ENCODE peak calls at places on chromosomes 7 and 10, in nine cellular contexts. N is HCT116, I is tibial nerve, P is spleen, J is heart left ventricle, K is Peyer's patch, Y is esophagus squamous epithelium, W is body of pancreas, O is prostate gland. F is an unnamed sample.
A peak's percentile ranks its signal among the peaks of the same experiment; 100 is the strongest.

GRCh38 chr7:128863433-128863989 is 855 bp downstream of the ATP6V1F start:
- DNase-seq in J (no peak), N (peak; percentile 56), W (peak; percentile 55), Y (no peak), K (peak; percentile 61), O (peak; percentile 33), P (no peak), I (no peak), F (no peak)

GRCh38 chr7:149125189-149125863 is 798 bp downstream of the ZNF425 start:
- DNase-seq in J (no peak), I (no peak), K (no peak), W (no peak), N (no peak), P (no peak), O (no peak), Y (no peak), F (no peak)

GRCh38 chr10:50437248-50437647 is 185.9 kb upstream of the ASAH2 start:
- DNase-seq in K (no peak), P (no peak), Y (no peak), O (no peak), I (no peak), N (no peak), J (no peak), W (no peak), F (no peak)

GRCh38 chr7:87091487-87092066 is 32.1 kb upstream of the ELAPOR2 start:
- DNase-seq in J (no peak), N (no peak), Y (no peak), P (no peak), W (no peak), K (no peak), O (no peak), I (no peak), F (no peak)

GRCh38 chr10:72691470-72692056 is 380 bp upstream of the MCU start:
- DNase-seq in P (no peak), I (no peak), J (no peak), O (no peak), K (no peak), N (peak; percentile 91), Y (no peak), W (no peak), F (no peak)

GRCh38 chr7:54546081-54546985 is 4.2 kb downstream of the VSTM2A start:
- DNase-seq in I (no peak), J (no peak), K (no peak), Y (no peak), N (no peak), P (peak; percentile 47), O (no peak), W (no peak), F (no peak)

GRCh38 chr10:72375585-72375984 is 20.9 kb upstream of the DNAJB12 start:
- DNase-seq in O (no peak), W (no peak), Y (no peak), P (no peak), N (no peak), J (no peak), I (no peak), K (no peak), F (no peak)

GRCh38 chr10:75209325-75210192 is 1.0 kb upstream of the VDAC2 start:
- DNase-seq in Y (no peak), P (peak; percentile 95), O (peak; percentile 43), W (peak; percentile 81), N (no peak), J (peak; percentile 84), K (peak; percentile 86), I (peak; percentile 63), F (peak; percentile 68)

DNA sequence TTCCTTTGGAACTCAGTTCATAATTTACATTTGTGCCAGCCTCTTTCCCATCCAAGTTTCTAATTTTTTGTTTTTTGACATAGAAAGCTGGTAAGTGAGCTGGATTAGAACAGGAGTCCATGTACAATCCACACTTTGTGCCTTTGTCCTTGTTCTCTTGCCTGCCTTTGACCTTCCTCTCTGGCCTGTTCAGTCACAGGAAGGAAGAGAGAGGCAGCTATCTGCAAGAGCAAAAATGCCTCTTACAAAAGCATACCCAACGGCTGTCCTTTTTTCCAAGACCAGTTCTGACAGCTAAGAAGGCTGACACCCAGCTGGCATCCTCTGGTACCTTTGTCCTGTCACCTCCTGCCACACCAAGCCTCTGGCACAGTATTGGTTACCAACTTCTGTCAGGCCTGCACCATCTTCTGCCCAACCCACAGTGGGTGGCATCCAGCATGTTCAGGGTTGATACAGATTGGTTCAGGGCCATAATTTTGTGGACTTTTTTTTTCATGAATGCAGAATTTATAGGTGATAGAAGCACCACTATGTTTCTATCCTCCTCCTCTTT is 133.7 kb upstream of the KLF14 start:
- DNase-seq in N (no peak), K (no peak), J (no peak), W (no peak), O (no peak), I (no peak), Y (no peak), P (no peak), F (no peak)
- TF ChIP-seq POLR2A in N (no peak), K (no peak), J (no peak), W (no peak), O (no peak), I (no peak), Y (no peak), P (no peak), F (no peak)

GRCh38 chr7:29552392-29552791 is 11.2 kb upstream of the PRR15 start:
- DNase-seq in W (no peak), Y (no peak), P (no peak), J (no peak), K (no peak), N (no peak), I (no peak), O (no peak), F (no peak)

GRCh38 chr7:29561271-29561670 is 2.4 kb upstream of the PRR15 start:
- DNase-seq in P (no peak), K (no peak), I (no peak), O (no peak), Y (no peak), N (no peak), J (no peak), W (no peak), F (no peak)

GRCh38 chr7:29557954-29558353 is 5.7 kb upstream of the PRR15 start:
- DNase-seq in W (peak; percentile 51), Y (no peak), K (no peak), P (no peak), I (no peak), O (no peak), N (no peak), J (no peak), F (no peak)

GRCh38 chr7:29555061-29555460 is 8.6 kb upstream of the PRR15 start:
- DNase-seq in Y (no peak), O (no peak), J (no peak), K (no peak), W (no peak), I (no peak), N (no peak), P (no peak), F (no peak)

DNA sequence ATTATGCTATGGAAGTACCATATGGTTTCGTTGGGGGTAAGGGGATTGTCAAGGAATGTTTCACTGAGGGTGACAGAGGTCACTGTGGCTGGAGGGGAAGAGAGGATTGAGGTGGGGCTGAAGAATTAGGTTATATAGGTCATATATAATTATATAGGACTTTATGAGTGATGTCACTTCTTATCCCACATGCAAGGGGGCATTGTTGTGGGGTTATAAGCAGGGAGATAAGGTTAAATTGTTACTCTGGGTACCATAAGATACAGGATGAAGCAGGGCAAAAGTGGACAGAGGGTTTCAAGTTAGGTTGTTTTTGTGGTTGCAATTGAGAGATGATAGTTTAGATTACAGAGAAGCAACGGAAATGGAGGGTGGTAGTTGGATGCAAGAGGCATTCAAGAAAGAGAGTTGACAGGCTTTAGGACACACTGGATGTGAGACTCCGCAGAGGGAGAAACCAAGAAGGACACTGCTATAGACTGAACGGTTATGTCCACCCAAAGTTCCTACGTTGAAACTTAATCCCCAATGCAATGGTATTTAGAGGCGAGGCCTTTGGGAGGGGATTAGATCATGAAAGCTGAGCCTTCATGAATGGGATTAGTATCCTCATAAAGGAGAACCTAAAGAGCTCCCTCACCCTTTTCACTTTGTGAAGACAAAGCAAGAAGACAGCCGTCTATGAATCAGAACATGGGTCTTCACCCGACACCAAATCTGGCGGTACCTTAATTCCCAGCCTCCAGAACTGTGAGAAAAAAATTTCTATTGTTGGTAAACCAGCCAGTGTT is 7.0 kb upstream of the PRR15 start:
- DNase-seq in Y (no peak), W (no peak), P (no peak), I (no peak), J (no peak), O (no peak), N (no peak), K (no peak), F (no peak)
- TF ChIP-seq CTCF in Y (no peak), W (no peak), P (no peak), I (no peak), J (no peak), O (no peak), N (peak; percentile 38), K (no peak), F (no peak)

GRCh38 chr10:1057106-1057657 is 997 bp downstream of the WDR37 start:
- DNase-seq in I (no peak), W (no peak), J (no peak), N (no peak), P (no peak), O (no peak), Y (no peak), K (no peak), F (no peak)

GRCh38 chr10:1059902-1060301 is 3.7 kb downstream of the WDR37 start:
- DNase-seq in O (no peak), P (no peak), N (no peak), I (no peak), W (no peak), K (no peak), J (no peak), Y (no peak), F (no peak)

GRCh38 chr10:1054684-1055083 is 1.5 kb upstream of the WDR37 start:
- DNase-seq in W (no peak), O (no peak), J (no peak), I (no peak), K (no peak), P (no peak), N (no peak), Y (no peak), F (no peak)

GRCh38 chr10:1058017-1058416 is 1.8 kb downstream of the WDR37 start:
- DNase-seq in K (no peak), I (no peak), J (peak; percentile 40), N (no peak), W (no peak), O (no peak), P (no peak), Y (no peak), F (no peak)

DNA sequence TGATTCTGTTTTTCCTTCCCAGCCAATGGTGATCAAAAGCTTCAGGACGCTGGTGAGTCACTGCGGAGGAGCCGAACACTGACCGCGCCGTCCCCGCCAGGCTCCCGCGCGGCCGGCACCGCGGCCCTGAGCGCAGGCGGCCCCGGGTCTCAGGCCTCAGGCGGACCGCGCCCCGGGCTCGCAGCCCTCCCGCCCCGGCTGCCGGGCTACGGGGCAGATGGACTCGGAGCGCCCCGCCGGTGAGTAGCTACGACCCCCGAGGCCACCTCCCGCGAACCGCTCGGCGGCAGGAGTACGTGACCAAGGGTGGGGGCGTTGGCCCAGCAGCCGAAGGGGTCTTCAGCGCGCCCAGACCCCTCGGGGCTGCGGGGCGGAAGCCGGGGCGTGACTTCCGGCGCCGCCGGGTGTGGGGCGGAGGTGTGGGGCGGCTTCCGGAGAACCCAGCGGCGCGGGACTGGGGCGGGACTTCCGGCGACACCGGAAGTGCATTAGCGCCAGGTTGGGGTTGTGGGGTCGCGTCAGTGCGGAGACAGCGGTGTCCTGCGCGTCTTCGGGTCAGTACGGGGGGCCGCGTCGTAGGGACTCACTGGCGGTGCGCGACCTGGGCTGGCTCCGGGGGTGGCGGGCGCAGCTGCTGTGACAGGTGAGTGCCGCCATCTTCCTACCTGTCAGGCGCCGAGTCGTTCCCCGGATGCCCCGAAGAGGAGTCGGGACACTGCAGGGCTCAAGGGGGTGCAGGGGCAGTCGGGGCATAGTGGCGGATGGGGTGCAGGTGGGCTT is at the start of gene WDR37:
- DNase-seq in J (peak; percentile 92), I (peak; percentile 77), K (peak; percentile 91), N (no peak), O (peak; percentile 80), Y (no peak), P (peak; percentile 97), W (peak; percentile 81), F (peak; percentile 82)
- TF ChIP-seq POLR2A in J (peak; percentile 46), I (peak; percentile 49), K (peak; percentile 72), N (no peak), O (peak; percentile 33), Y (peak; percentile 75), P (no peak), W (peak; percentile 81), F (peak; percentile 13)

GRCh38 chr10:2108496-2108895 is 371.2 kb upstream of the ADARB2 start:
- DNase-seq in I (no peak), W (no peak), J (no peak), Y (no peak), O (no peak), K (no peak), P (no peak), N (no peak), F (no peak)

GRCh38 chr10:2111936-2112335 is 374.6 kb upstream of the ADARB2 start:
- DNase-seq in N (no peak), I (no peak), J (no peak), K (no peak), P (no peak), O (no peak), W (no peak), Y (no peak), F (no peak)

DNA sequence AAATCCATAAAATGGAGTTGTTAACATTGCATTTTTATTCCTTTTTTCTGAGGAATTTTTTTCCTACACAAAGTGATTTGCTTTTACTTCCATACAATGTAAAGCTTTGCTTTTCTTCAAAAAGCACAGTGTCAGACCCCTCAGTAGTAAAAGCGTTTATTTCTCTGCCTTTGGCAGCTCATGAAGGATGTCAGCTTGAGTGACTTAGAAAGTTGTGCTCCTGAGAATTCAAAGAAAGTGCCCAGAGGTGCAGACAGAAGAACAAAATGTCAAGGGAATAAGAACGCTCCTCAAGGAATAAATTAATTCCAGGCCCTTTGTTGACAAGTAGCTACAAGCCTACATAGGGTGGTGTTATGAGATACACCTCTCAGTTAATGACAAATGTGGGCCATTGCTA is 369.3 kb upstream of the ADARB2 start:
- DNase-seq in J (no peak), P (no peak), N (no peak), K (no peak), I (no peak), O (no peak), W (no peak), Y (no peak), F (no peak)
- TF ChIP-seq CTCF in J (no peak), P (no peak), N (no peak), K (no peak), I (no peak), O (no peak), W (no peak), Y (no peak), F (no peak)

F was measured in breast epithelium.